ENCODE peak calls at places on chromosome 5, in five cellular contexts. U, J, G, P and A are unnamed samples.

GRCh38 chr5:1185652-1186350 is 15.6 kb upstream of the SLC6A19 start:
- DNase-seq in U (no peak), J (no peak), G (no peak), P (no peak), A (no peak)

GRCh38 chr5:5421149-5421960 is 1.1 kb upstream of the ICE1 start:
- DNase-seq in U (no peak), J (no peak), G (no peak), P (no peak), A (no peak)

GRCh38 chr5:625516-625915 is 13.4 kb downstream of the CEP72 start:
- DNase-seq in U (no peak), J (no peak), G (no peak), P (no peak), A (no peak)

GRCh38 chr5:163489055-163489744 is 16.2 kb upstream of the MAT2B start:
- DNase-seq in U (no peak), J (no peak), G (no peak), P (no peak), A (no peak)

GRCh38 chr5:169050146-169050571 is 250.8 kb downstream of the SLIT3 start:
- DNase-seq in U (no peak), J (no peak), G (peak; percentile 15), P (no peak), A (no peak)

GRCh38 chr5:35067985-35068384 is 20.2 kb upstream of the AGXT2 start:
- DNase-seq in U (no peak), J (no peak), G (no peak), P (no peak), A (no peak)

GRCh38 chr5:6733411-6734242 is 20.4 kb downstream of the TENT4A start:
- DNase-seq in U (no peak), J (no peak), G (no peak), P (no peak), A (no peak)

GRCh38 chr5:59789197-59789596 is 104.3 kb downstream of the PDE4D start:
- DNase-seq in U (no peak), J (no peak), G (no peak), P (no peak), A (no peak)

GRCh38 chr5:108345541-108346171 is 36.2 kb downstream of the FBXL17 start:
- DNase-seq in U (no peak), J (peak; percentile 18), G (peak; percentile 26), P (no peak), A (no peak)
- TF ChIP-seq CTCF in U (peak; percentile 72), J (no peak), G (peak; percentile 58), P (peak; percentile 62), A (peak; percentile 64)

GRCh38 chr5:53878015-53878414 is 317.6 kb downstream of the NDUFS4 start:
- DNase-seq in U (no peak), J (no peak), G (no peak), P (no peak), A (no peak)

GRCh38 chr5:53877243-53877642 is 316.8 kb downstream of the NDUFS4 start:
- DNase-seq in U (no peak), J (no peak), G (no peak), P (no peak), A (no peak)

GRCh38 chr5:53871050-53871449 is 310.6 kb downstream of the NDUFS4 start:
- DNase-seq in U (no peak), J (no peak), G (no peak), P (no peak), A (no peak)

GRCh38 chr5:53871772-53872171 is 311.3 kb downstream of the NDUFS4 start:
- DNase-seq in U (no peak), J (no peak), G (no peak), P (no peak), A (no peak)

DNA sequence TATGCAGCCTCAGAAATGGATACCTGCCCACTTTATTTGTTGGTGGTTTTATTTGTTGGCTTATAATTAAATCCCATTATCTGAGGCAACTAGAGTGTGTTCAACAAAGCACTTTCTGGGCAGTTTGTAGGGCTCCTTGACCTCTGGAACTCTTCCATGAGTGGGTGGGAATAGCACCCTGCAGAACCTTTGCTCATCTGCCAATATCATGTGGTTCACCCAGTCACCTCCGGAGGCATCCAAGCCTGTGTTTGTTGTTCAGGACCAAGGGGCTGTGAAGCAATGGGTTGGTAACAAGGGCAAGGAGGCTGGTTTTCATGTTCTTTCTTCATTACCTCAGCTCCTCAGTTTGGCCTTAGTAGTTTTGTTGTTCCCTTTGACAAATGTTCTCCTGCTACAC is 314.0 kb downstream of the NDUFS4 start:
- DNase-seq in U (no peak), J (no peak), G (peak; percentile 53), P (no peak), A (no peak)
- TF ChIP-seq CTCF in U (no peak), J (no peak), G (no peak), P (peak; percentile 17), A (no peak)

GRCh38 chr5:67090040-67090439 is 106.6 kb downstream of the CD180 start:
- DNase-seq in U (no peak), J (no peak), G (no peak), P (no peak), A (no peak)

GRCh38 chr5:67081259-67081658 is 115.3 kb downstream of the CD180 start:
- DNase-seq in U (no peak), J (no peak), G (no peak), P (no peak), A (no peak)

GRCh38 chr5:67089200-67089725 is 107.3 kb downstream of the CD180 start:
- DNase-seq in U (no peak), J (no peak), G (no peak), P (no peak), A (no peak)

GRCh38 chr5:67082941-67083340 is 113.7 kb downstream of the CD180 start:
- DNase-seq in U (no peak), J (no peak), G (no peak), P (no peak), A (no peak)

DNA sequence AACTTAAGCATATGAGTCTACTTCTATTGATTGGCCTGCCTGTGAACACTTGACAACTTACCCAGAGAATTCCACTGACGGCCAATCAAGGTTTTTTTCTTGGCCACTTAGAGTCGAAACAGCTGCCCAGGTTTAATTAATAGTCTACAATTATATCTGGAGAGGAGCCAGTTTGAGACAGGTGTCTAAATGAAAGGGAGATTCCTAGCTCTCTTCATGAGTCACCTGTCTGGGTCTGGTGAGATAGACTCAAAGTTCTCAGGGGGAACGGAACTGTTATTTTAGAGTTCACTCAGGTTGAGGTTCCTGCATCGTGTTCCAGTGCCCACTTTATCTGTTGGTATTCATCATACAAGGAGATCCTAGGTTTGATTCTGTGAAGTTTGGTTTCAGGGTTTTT is 111.0 kb downstream of the CD180 start:
- DNase-seq in U (no peak), J (no peak), G (no peak), P (no peak), A (no peak)
- TF ChIP-seq CTCF in U (no peak), J (no peak), G (no peak), P (no peak), A (no peak)

GRCh38 chr5:66378407-66378806 is 217.8 kb upstream of the MAST4 start:
- DNase-seq in U (no peak), J (no peak), G (no peak), P (no peak), A (no peak)

DNA sequence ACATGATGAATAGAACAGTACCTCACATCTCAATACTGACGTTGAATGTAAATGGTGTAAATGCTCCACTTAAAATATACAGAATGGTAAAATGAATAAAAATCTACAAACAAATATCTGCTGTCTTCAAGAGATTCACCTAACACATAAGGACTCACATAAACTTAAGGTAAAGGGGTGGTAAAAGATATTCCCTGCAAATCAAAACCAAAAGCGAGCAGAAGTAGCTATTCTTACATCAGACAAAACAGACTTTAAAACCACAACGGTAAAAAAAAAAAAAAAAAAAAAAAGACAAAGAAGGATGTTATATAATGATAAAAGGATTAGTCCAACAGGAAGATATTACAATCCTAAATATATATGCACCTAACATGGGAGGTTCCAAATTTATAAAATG is 214.0 kb upstream of the MAST4 start:
- DNase-seq in U (no peak), J (no peak), G (no peak), P (no peak), A (no peak)
- TF ChIP-seq CTCF in U (no peak), J (no peak), G (no peak), P (no peak), A (no peak)

DNA sequence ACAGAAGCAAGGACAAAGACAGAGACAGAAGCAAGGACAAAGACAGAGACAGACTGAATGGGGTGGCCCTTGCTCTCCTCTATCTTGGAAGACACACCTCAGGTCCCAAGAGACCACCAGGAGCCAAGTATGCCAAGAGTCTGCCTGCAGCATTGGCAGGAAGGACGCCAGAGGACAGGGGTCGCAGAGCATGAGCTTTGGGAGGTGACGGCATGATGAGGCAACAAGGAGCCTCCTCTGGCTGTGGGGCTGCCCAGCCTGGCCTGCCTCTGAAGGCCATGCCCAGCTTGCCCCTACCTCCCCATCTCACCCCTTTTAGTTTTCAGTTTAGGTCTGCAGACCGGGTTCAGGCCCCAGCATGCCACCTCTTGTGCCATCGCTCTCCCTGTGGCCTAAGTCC is 17.6 kb downstream of the PDGFRB start:
- DNase-seq in U (no peak), J (no peak), G (no peak), P (peak; percentile 18), A (no peak)
- TF ChIP-seq CTCF in U (no peak), J (no peak), G (no peak), P (no peak), A (no peak)

GRCh38 chr5:140356878-140357730 is 2.9 kb upstream of the SLC4A9 start:
- DNase-seq in U (no peak), J (no peak), G (no peak), P (no peak), A (no peak)

GRCh38 chr5:140360101-140360500 is at the start of gene SLC4A9:
- DNase-seq in U (no peak), J (no peak), G (no peak), P (no peak), A (no peak)

GRCh38 chr5:140357731-140358093 is 2.3 kb upstream of the SLC4A9 start:
- DNase-seq in U (peak; percentile 74), J (peak; percentile 91), G (peak; percentile 95), P (peak; percentile 78), A (peak; percentile 93)

GRCh38 chr5:140360681-140361479 is 886 bp downstream of the SLC4A9 start:
- DNase-seq in U (no peak), J (no peak), G (no peak), P (no peak), A (no peak)

DNA sequence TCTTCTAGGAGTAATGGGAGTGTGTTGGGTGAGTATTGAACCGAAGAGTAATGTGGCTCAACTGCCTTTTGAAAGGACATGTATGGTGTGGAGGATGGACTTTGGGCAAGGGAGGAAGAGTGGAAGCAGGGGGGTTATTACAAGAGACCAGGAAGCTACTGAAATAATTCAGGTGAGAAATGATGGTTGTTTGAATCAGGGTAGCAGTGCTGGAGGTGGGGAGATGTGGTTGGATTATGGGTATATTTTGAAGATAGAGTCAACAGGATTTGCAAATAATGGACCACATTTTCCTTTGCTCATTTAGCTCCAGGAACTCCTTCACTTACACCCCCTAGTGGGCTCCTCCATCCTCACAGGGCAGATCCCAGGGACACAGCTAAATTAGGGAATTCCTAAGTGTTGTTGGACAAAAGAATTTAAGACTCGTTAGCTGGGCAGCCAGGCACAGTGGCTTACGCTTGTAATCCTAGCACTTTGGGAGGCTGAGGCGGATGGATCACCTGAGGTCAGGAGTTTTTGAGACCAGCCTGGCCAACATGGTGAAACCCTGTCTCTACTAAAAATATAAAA is 1.2 kb upstream of the SLC4A9 start:
- DNase-seq in U (no peak), J (no peak), G (peak; percentile 74), P (no peak), A (no peak)
- TF ChIP-seq CTCF in U (peak; percentile 55), J (no peak), G (peak; percentile 49), P (peak; percentile 49), A (peak; percentile 26)

DNA sequence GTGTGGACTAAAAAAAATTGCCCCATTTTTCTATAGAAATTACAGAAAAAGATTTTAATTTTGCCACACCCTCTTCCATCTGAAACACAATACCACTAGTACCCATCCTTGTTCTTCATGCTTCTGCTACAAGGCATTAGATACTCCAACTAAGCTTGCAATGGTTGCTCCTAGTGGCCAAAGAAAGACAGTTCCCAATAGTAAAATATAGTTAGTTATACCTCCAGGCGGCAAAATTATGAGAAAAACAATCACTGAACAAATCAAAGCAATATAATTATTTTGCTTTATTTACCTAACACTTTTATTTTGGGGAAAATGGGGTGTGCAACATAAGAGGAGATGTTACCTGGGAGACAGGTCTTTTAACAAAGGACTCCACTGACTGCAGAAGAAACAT is 101.2 kb downstream of the RAPGEF6 start:
- DNase-seq in U (no peak), J (no peak), G (no peak), P (no peak), A (no peak)
- TF ChIP-seq CTCF in U (peak; percentile 46), J (no peak), G (peak; percentile 7), P (no peak), A (no peak)